ENCODE peak calls at places on chromosomes 1 and 21, in six cellular contexts. N is PC-9, B is fibroblast of lung, Y is retinal pigment epithelial cell, S is adrenal gland, W is lung. Q is an unnamed sample.

GRCh38 chr21:44377201-44377921 is 23.9 kb downstream of the TRPM2 start:
- DNase-seq in N (no peak), B (no peak), Y (no peak), S (no peak), W (no peak), Q (no peak)

GRCh38 chr1:191695865-191696264 is 462.4 kb upstream of the RGS18 start:
- DNase-seq in N (no peak), B (peak), Y (no peak), S (no peak), W (no peak), Q (no peak)

GRCh38 chr1:119752592-119752991 is 16.1 kb downstream of the HMGCS2 start:
- DNase-seq in N (no peak), B (no peak), Y (no peak), S (no peak), W (no peak), Q (no peak)

GRCh38 chr1:155158991-155159390 is 14.1 kb downstream of the KRTCAP2 start:
- DNase-seq in N (no peak), B (no peak), Y (no peak), S (no peak), W (no peak), Q (no peak)

GRCh38 chr1:15371610-15372539 is 37.8 kb upstream of the EFHD2 start:
- DNase-seq in N (no peak), B (no peak), Y (no peak), S (peak), W (no peak), Q (no peak)

GRCh38 chr1:36446261-36446660 is 4.0 kb downstream of the OSCP1 start:
- DNase-seq in N (no peak), B (no peak), Y (no peak), S (no peak), W (no peak), Q (no peak)

GRCh38 chr1:186977266-186977957 is 148.7 kb downstream of the PLA2G4A start:
- DNase-seq in N (no peak), B (no peak), Y (no peak), S (no peak), W (no peak), Q (no peak)

GRCh38 chr21:33560965-33561364 is 18.1 kb downstream of the SON start:
- DNase-seq in N (no peak), B (no peak), Y (no peak), S (no peak), W (no peak), Q (no peak)

GRCh38 chr1:203486618-203487370 is 7.2 kb upstream of the OPTC start:
- DNase-seq in N (no peak), B (peak), Y (no peak), S (no peak), W (no peak), Q (no peak)

GRCh38 chr1:22627331-22627730 is 9.1 kb upstream of the C1QA start:
- DNase-seq in N (no peak), B (no peak), Y (no peak), S (no peak), W (no peak), Q (no peak)

GRCh38 chr1:204545202-204545601 is 29.0 kb downstream of the MDM4 start:
- DNase-seq in N (no peak), B (peak), Y (no peak), S (no peak), W (no peak), Q (no peak)

GRCh38 chr21:43345746-43346409 is 81.1 kb downstream of the SIK1 start:
- DNase-seq in N (no peak), B (peak), Y (peak), S (no peak), W (no peak), Q (no peak)

GRCh38 chr1:183841950-183842816 is 37.3 kb downstream of the RGL1 start:
- DNase-seq in N (no peak), B (peak), Y (no peak), S (no peak), W (no peak), Q (no peak)

GRCh38 chr21:36381841-36382589 is 3.2 kb upstream of the CHAF1B start:
- DNase-seq in N (no peak), B (peak), Y (no peak), S (no peak), W (no peak), Q (no peak)

GRCh38 chr1:182281541-182281940 is 110.0 kb downstream of the GLUL start:
- DNase-seq in N (no peak), B (no peak), Y (no peak), S (no peak), W (no peak), Q (no peak)

GRCh38 chr1:205041998-205042910 is 758 bp upstream of the CNTN2 start:
- DNase-seq in N (no peak), B (no peak), Y (no peak), S (no peak), W (no peak), Q (no peak)

GRCh38 chr1:167499657-167500056 is 18.7 kb downstream of the CD247 start:
- DNase-seq in N (no peak), B (no peak), Y (no peak), S (no peak), W (no peak), Q (no peak)

GRCh38 chr1:237042892-237043576 is 1.1 kb downstream of the RYR2 start:
- DNase-seq in N (no peak), B (peak), Y (peak), S (no peak), W (no peak), Q (no peak)

GRCh38 chr1:115706009-115706362 is 62.5 kb downstream of the CASQ2 start:
- DNase-seq in N (no peak), B (no peak), Y (no peak), S (no peak), W (no peak), Q (no peak)

GRCh38 chr1:7705048-7705907 is 65.8 kb upstream of the VAMP3 start:
- DNase-seq in N (no peak), B (no peak), Y (no peak), S (no peak), W (no peak), Q (no peak)

GRCh38 chr1:73673980-73674379 is 524.0 kb downstream of the LRRIQ3 start:
- DNase-seq in N (no peak), B (no peak), Y (no peak), S (no peak), W (no peak), Q (no peak)

GRCh38 chr1:231272173-231272572 is 31.2 kb downstream of the GNPAT start:
- DNase-seq in N (no peak), B (no peak), Y (no peak), S (no peak), W (no peak), Q (no peak)

GRCh38 chr1:53934170-53934765 is 11.2 kb downstream of the IFT25 start:
- DNase-seq in N (no peak), B (no peak), Y (no peak), S (no peak), W (no peak), Q (no peak)

GRCh38 chr1:32276328-32276727 is 15.6 kb upstream of the HDAC1 start:
- DNase-seq in N (no peak), B (no peak), Y (no peak), S (no peak), W (no peak), Q (no peak)

GRCh38 chr1:32274646-32275340 is 17.1 kb upstream of the HDAC1 start:
- DNase-seq in N (no peak), B (no peak), Y (no peak), S (no peak), W (no peak), Q (no peak)

GRCh38 chr1:32275424-32275823 is 16.5 kb upstream of the HDAC1 start:
- DNase-seq in N (no peak), B (no peak), Y (no peak), S (no peak), W (no peak), Q (no peak)

GRCh38 chr1:32272557-32273388 is 19.1 kb upstream of the HDAC1 start:
- DNase-seq in N (no peak), B (no peak), Y (no peak), S (no peak), W (no peak), Q (no peak)

GRCh38 chr1:32273389-32274208 is 18.3 kb upstream of the HDAC1 start:
- DNase-seq in N (peak), B (no peak), Y (no peak), S (no peak), W (no peak), Q (no peak)
- H3K4me3 ChIP-seq in N (peak), B (no peak), Y (no peak), S (no peak), W (no peak), Q (no peak)

GRCh38 chr1:27570383-27570755 is 33.6 kb downstream of the AHDC1 start:
- DNase-seq in N (no peak), B (no peak), Y (no peak), S (no peak), W (no peak), Q (no peak)
- H3K4me3 ChIP-seq in N (no peak), B (no peak), Y (no peak), S (no peak), W (no peak), Q (no peak)

DNA sequence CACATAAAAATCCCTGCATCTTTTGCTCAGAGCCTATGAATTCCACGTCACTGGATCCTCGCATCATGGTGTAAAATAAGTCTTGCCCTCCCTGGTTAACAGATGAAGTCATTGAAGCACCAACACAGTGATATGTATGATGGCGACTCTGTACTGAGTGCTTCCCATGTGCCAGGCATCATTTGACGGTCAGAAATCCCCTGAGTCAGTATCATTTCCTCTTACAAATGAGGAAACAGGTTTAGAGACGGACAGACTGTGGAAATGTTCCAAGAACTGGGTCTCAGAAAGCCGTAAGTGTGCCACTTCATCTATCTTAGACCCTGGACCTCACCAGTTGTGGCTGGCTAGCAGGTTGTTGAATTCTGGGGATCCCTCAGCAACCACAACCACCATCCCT is 5.1 kb upstream of the OLFML2B start:
- DNase-seq in N (no peak), B (no peak), Y (no peak), S (no peak), W (no peak), Q (no peak)
- H3K4me3 ChIP-seq in N (no peak), B (no peak), Y (no peak), S (no peak), W (no peak), Q (no peak)

GRCh38 chr1:44822131-44822701 is 13.9 kb downstream of the BTBD19 start:
- DNase-seq in N (no peak), B (no peak), Y (no peak), S (no peak), W (no peak), Q (no peak)

GRCh38 chr1:44822981-44823451 is 14.7 kb downstream of the BTBD19 start:
- DNase-seq in N (no peak), B (no peak), Y (no peak), S (no peak), W (no peak), Q (no peak)

GRCh38 chr1:44819594-44820327 is 11.4 kb downstream of the BTBD19 start:
- DNase-seq in N (peak), B (peak), Y (peak), S (peak), W (peak), Q (peak)

GRCh38 chr1:44820328-44820944 is 12.1 kb downstream of the BTBD19 start:
- DNase-seq in N (no peak), B (no peak), Y (no peak), S (no peak), W (no peak), Q (no peak)

DNA sequence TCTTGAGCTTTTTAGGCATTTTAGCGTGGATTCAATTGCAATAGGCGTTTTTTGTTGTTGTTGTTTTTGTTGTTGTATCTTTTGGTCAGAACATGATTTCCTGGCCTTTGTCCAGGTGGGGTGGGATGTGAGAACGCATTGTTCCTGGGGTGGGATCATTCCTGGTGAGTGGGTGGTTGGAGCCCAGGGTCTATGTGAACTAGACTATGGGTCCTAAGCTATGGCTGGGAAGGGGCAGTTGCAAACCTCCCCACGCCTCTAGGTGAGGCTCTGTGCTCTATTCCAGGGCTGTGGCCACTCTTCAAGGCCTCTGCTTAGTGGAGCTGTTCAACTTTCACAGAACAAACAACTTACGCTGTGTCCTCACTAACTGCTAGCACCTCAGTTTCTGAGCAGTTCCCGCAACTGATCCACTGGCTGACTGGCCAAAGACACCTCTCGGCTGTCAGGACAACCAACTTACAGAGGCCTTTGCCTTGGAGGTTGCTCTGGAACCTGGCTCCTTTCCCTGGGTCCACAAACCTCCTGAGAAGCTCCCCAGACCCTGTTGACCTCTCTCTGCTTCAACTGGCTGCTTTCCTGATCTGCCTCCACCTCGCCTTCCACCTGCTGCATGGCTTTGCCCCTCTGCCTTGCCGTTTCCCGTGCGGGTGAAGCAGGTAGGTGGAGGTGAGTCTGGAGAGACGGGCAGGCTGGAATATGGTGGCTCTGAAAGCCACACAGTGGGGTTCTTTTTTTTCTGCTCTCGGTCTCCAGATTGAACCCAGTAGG is 12.8 kb downstream of the BTBD19 start:
- DNase-seq in N (no peak), B (no peak), Y (no peak), S (no peak), W (no peak), Q (no peak)
- H3K4me3 ChIP-seq in N (no peak), B (no peak), Y (no peak), S (no peak), W (peak), Q (no peak)

GRCh38 chr1:24250224-24250623 is 63.1 kb upstream of the IFNLR1 start:
- DNase-seq in N (no peak), B (no peak), Y (no peak), S (no peak), W (no peak), Q (no peak)
- H3K4me3 ChIP-seq in N (no peak), B (no peak), Y (no peak), S (no peak), W (no peak), Q (no peak)

Q was measured in LNCaP clone FGC.